ENCODE peak calls at places on chromosome 3, in six cellular contexts. L, X, A, K, T and J are unnamed samples.

GRCh38 chr3:104717828-104718196 is 648.9 kb upstream of the ALCAM start:
- DNase-seq in L (no peak), X (no peak), A (no peak), K (no peak), T (no peak), J (no peak)

GRCh38 chr3:134693804-134694203 is 43.0 kb upstream of the KY start:
- DNase-seq in L (no peak), X (no peak), A (no peak), K (no peak), T (no peak), J (no peak)

GRCh38 chr3:182704926-182705325 is 88.4 kb upstream of the ATP11B start:
- DNase-seq in L (no peak), X (no peak), A (no peak), K (no peak), T (no peak), J (no peak)

GRCh38 chr3:15753056-15753710 is 44.6 kb downstream of the ANKRD28 start:
- DNase-seq in L (no peak), X (no peak), A (no peak), K (peak), T (no peak), J (no peak)

GRCh38 chr3:14725564-14726420 is 50.9 kb downstream of the C3orf20 start:
- DNase-seq in L (no peak), X (no peak), A (no peak), K (no peak), T (no peak), J (no peak)

GRCh38 chr3:185984203-185984602 is 46.4 kb upstream of the TRA2B start:
- DNase-seq in L (no peak), X (no peak), A (no peak), K (no peak), T (no peak), J (no peak)

GRCh38 chr3:105532251-105532650 is 165.5 kb downstream of the ALCAM start:
- DNase-seq in L (no peak), X (no peak), A (no peak), K (no peak), T (no peak), J (no peak)

GRCh38 chr3:43177092-43177491 is 71.2 kb upstream of the POMGNT2 start:
- DNase-seq in L (no peak), X (no peak), A (no peak), K (no peak), T (no peak), J (no peak)

GRCh38 chr3:4656646-4657318 is 163.6 kb downstream of the ITPR1 start:
- DNase-seq in L (no peak), X (no peak), A (no peak), K (no peak), T (no peak), J (peak)

GRCh38 chr3:4656059-4656458 is 162.9 kb downstream of the ITPR1 start:
- DNase-seq in L (peak), X (peak), A (no peak), K (peak), T (peak), J (peak)

GRCh38 chr3:4660936-4661335 is 167.8 kb downstream of the ITPR1 start:
- DNase-seq in L (no peak), X (no peak), A (no peak), K (no peak), T (no peak), J (no peak)

DNA sequence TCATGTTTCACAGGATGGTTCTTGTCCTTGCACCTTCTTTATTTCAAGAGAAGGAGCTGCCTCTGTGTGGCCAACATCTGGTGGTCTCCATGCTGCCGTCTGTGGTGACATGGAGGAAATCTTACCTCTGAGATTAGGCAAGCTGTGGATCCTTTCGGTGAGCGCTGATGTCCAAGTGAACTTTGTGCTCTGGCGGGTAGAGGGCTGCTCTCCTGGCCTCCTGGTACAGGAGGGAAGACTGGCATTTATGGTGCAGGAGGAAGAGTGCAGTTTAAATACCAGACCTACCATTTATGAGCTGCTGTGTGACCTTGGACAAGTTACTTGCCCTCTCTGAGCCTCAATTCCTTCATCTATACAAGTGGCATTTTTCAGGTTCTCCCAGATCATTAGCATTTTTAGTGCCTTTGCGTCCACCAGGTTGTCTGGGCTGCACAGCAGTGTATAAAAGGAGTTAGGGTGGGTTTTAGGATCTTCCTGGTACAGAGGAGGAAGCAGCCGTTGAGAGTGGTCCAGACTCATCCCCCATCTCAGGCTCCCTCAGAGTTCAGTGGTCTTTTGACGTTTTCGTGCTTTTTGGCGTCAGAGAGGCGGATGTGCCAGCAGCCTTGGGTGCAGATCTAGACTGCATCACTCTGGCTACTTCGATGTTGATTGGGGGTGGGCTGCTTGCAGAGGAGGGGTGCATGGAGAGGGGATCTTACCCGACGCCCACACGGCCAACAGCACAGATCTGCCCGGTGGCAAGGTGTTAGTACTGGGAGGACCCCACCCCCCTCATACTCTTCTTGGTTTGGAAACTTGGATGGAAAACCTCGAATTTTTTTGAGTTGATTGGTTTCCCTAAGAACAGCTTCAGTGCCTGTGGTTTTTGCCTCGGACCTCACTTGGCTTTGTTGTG is 162.2 kb downstream of the ITPR1 start:
- DNase-seq in L (no peak), X (no peak), A (no peak), K (no peak), T (no peak), J (no peak)
- TF ChIP-seq MYC in L (no peak), X (no peak), A (no peak), K (no peak), T (no peak), J (no peak)

DNA sequence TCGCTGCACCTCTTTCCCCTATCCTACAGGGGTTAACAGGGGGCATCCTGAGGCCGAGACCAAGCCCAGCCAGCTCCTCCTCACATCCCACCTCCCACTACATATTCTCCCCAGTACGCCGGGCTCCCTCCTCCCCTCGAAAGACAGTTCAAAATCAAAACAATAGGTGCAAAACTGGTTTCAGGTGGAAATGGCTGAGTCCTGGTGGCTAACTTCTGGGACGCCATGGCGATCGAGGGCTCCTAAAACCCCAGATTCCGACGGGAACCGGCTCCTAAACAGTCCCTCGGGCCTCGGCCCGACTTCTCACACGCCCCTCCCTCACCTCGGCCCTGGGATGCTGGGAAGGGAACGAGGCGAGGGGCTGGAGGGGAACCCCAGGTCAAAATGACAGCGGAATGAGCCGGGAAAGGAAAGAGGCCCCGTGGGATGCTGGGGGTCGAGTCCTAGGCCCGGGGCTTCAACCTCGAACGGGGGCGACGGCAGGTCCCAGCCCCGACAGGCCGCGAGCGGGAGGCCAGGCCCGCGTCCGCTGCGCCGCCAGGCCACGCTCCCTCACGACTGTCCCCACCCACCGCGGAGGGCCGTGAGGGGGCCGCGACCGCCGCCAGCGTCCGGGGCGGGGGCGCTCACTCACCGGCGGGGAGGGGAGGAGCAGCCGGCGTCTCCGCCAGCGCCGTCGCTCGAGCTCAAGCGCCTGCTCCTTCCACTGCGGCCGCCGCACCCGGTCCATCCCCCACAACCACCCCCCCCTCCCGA is 475 bp downstream of the TMCC1 start:
- DNase-seq in L (peak), X (peak), A (peak), K (peak), T (peak), J (peak)
- TF ChIP-seq MYC in L (no peak), X (peak), A (no peak), K (no peak), T (no peak), J (no peak)

GRCh38 chr3:32457971-32458471 is 44.6 kb downstream of the CMTM6 start:
- DNase-seq in L (no peak), X (peak), A (no peak), K (no peak), T (no peak), J (peak)
- TF ChIP-seq MYC in L (no peak), X (peak), A (no peak), K (no peak), T (no peak), J (no peak)

DNA sequence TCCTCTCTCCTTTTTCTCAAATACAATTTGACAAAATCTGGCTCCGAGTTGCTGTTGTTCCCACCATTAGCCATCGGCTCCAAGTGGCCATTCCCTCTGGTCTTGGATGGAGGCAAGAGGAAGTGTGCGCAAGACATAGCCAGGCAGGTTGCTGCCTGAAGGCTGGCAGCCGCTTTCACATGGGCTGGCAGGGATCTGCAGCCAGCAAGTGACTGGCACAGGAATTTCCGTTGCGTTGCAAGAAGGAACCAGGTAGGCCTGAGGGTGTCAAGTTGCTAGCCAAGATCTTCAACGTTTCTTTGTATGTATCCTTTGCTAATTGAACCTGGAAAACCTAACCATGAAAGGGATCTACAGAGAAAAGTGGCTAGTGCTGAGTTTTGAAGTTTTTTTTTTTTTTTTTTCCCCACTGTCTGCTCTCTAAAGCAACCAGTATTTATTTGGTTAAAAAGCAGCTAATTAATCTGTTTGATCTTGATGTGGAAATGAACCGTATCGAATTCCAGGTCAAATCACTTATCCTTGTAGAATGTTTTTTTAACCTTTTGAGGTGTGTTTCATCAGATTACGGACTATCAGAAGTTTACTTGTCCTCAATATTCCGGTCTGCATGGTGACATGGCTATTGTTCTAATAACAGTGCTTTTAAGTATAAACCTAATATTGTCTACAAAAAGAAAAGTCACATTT is 117.1 kb downstream of the FNDC3B start:
- DNase-seq in L (no peak), X (no peak), A (no peak), K (no peak), T (no peak), J (no peak)
- TF ChIP-seq MYC in L (no peak), X (no peak), A (no peak), K (no peak), T (no peak), J (no peak)

DNA sequence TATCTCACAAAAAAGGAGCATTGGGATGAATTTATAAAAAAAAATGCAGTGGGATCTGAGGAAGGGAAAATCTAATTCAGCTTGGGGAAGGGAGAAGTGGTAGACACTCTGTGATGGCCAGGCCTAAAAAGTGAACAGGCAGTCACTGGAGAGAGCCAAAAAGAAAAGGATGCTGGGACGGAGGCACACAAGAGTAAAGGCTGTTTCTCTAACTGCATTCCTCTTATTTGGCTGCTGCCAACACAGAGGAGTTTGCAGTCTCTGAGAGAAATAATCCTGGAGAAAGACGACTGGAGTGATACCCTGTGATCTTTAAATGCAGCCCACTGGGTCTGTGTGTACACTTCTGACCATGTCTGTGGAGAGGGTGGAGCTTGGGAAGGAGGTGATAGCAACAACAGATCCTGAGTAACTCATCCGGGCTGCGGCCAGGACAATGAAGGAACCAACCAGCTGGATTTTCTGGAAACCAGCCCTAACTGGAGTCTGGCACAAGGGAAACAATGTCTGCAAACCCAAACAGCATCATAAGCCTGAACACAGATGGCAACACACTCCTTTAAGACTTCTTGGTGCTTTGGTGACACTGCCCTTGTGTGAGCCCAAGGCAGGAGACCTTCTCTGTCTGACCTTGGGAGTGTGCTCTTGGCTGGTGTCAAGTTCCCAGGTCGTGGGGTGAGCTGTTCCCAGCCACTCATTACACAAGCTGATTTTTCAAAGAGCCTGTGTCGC is 8.1 kb downstream of the FYCO1 start:
- DNase-seq in L (no peak), X (peak), A (no peak), K (peak), T (no peak), J (peak)
- TF ChIP-seq MYC in L (no peak), X (no peak), A (no peak), K (no peak), T (no peak), J (no peak)